ENCODE peak calls at places on chromosome 16, in nine cellular contexts. N, V, G, X, Y, T, P, L and Q are unnamed samples.

GRCh38 chr16:14399397-14400284 is 230.4 kb downstream of the PARN start:
- DNase-seq in X (peak; percentile 68), N (peak; percentile 92), Y (peak; percentile 84), V (peak; percentile 33), P (peak; percentile 33), T (no peak), G (peak; percentile 67), L (no peak), Q (peak; percentile 29)

GRCh38 chr16:9042943-9043680 is 48.3 kb upstream of the HAPSTR1 start:
- DNase-seq in N (no peak), L (peak; percentile 75), P (no peak), X (no peak), Y (no peak), G (no peak), V (no peak), T (no peak), Q (no peak)

GRCh38 chr16:71895679-71896385 is 501 bp downstream of the IST1 start:
- DNase-seq in L (peak; percentile 41), N (peak; percentile 63), V (peak; percentile 56), X (peak; percentile 50), T (peak; percentile 37), P (peak; percentile 29), Y (no peak), G (peak; percentile 9), Q (peak; percentile 29)

GRCh38 chr16:80932725-80933124 is 74.0 kb downstream of the CMC2 start:
- DNase-seq in V (peak; percentile 44), N (peak; percentile 37), T (peak; percentile 28), P (peak; percentile 48), Y (peak; percentile 75), X (peak; percentile 50), L (peak; percentile 61), G (peak; percentile 82), Q (peak; percentile 46)

GRCh38 chr16:73268311-73268997 is 220.5 kb upstream of the ZFHX3 start:
- DNase-seq in T (no peak), V (no peak), L (peak; percentile 24), P (no peak), G (no peak), Y (no peak), X (no peak), N (peak; percentile 11), Q (no peak)

GRCh38 chr16:75340715-75341500 is 89.5 kb upstream of the BCAR1 start:
- DNase-seq in N (no peak), P (no peak), T (no peak), V (no peak), L (no peak), X (no peak), Y (no peak), G (peak; percentile 21), Q (no peak)

GRCh38 chr16:78045865-78046581 is 23.7 kb downstream of the CLEC3A start:
- DNase-seq in L (peak; percentile 62), X (peak; percentile 57), T (peak; percentile 70), P (peak; percentile 60), V (peak; percentile 65), N (peak; percentile 36), G (peak; percentile 31), Y (peak; percentile 74), Q (peak; percentile 71)

GRCh38 chr16:13350000-13350399 is 448.6 kb downstream of the SHISA9 start:
- DNase-seq in T (no peak), G (no peak), V (no peak), P (no peak), L (no peak), N (no peak), X (no peak), Y (no peak), Q (no peak)

GRCh38 chr16:78483124-78483992 is 383.9 kb downstream of the WWOX start:
- DNase-seq in V (no peak), P (no peak), L (no peak), G (no peak), Y (no peak), X (no peak), T (no peak), N (no peak), Q (no peak)

GRCh38 chr16:12081048-12081404 is 104.5 kb downstream of the SNX29 start:
- DNase-seq in G (no peak), L (no peak), X (no peak), Y (no peak), V (no peak), P (no peak), N (no peak), T (no peak), Q (no peak)

GRCh38 chr16:84996365-84996764 is 15.0 kb downstream of the ZDHHC7 start:
- DNase-seq in Y (no peak), G (no peak), P (no peak), L (no peak), X (no peak), N (no peak), T (no peak), V (no peak), Q (no peak)
- H3K27ac ChIP-seq in Y (no peak overlapping the region), G (peak overlapping the region; percentile 97), P (no peak overlapping the region), L (no peak overlapping the region), X (peak overlapping the region; percentile 89), N (peak overlapping the region; percentile 94), T (peak overlapping the region; percentile 92), V (no peak overlapping the region), Q (peak overlapping the region; percentile 92)

DNA sequence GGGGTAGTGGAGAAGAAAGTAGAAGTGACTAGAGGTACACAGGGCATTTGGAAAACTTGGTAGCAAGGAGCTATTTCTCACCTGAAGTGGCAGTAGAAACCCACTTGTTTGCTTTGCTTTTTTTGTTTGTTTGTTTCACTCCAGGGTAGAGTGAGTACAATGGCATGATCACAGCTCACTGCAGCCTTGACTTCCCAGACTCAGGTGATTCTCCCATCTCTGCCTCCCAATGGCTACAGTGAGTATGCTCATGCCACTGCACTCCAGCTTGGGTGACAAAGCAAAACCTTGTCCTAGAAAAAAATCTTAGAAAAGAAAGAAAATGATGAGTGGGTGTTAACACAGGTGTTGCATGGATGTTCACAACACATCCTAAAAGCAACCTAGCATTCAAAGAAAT is 40.4 kb downstream of the SCNN1G start:
- DNase-seq in V (no peak), X (no peak), L (no peak), G (no peak), P (no peak), T (no peak), Y (no peak), N (no peak), Q (no peak)
- TF ChIP-seq CTCF in V (no peak), X (no peak), L (no peak), G (no peak), P (no peak), T (no peak), Y (no peak), N (no peak), Q (no peak)

DNA sequence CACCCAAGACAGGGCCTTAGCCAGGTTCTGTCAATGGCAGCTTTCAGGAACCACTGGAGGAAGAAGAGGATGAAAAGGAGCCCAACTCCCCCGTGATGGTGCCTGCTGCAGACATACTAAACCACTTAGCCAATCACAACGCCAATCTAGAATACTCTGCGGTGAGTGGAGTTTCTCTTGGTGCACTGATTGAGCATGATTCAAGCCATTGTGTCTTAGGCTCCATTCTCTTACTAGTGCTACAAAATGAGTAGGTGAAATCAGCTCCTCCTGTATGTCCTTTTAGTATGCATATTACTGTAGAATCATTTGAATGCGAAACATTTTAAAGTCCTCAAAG is 1.4 kb downstream of the SETD6 start:
- DNase-seq in P (no peak), T (no peak), Y (no peak), G (no peak), X (no peak), V (no peak), L (no peak), N (no peak), Q (no peak)
- H3K27ac ChIP-seq in P (peak overlapping the region; percentile 92), T (peak overlapping the region; percentile 89), Y (no peak overlapping the region), G (no peak overlapping the region), X (no peak overlapping the region), V (no peak overlapping the region), L (no peak overlapping the region), N (no peak overlapping the region), Q (no peak overlapping the region)

DNA sequence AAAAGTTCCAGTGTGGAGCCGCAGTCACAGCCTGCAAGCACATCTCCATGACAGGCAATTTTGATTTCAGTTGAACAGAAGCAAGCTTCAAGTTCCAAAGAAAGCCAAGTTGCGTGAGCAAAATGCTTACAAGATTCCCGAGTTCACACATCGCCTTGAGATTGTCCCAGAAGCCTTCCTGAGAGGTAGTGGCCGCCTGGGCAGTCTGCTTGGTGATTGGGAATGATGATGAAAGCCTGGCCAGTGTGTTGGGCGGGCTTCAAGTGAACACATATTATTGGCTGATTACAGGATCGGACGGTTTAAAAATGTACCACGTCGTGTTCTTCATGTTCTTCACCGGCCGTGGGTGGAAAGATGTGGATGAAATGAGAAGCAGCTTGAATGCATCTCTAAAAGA is 185.5 kb downstream of the FOXL1 start:
- DNase-seq in T (no peak), L (no peak), G (no peak), V (no peak), Y (no peak), N (no peak), P (no peak), X (no peak), Q (no peak)
- TF ChIP-seq CTCF in T (no peak), L (no peak), G (no peak), V (no peak), Y (no peak), N (no peak), P (no peak), X (no peak), Q (no peak)

GRCh38 chr16:68800257-68800875 is 43.0 kb upstream of the TANGO6 start:
- DNase-seq in P (no peak), T (peak; percentile 66), G (peak; percentile 85), Y (peak; percentile 62), X (peak; percentile 80), N (peak; percentile 77), L (peak; percentile 80), V (no peak), Q (peak; percentile 45)
- H3K27ac ChIP-seq in P (no peak overlapping the region), T (no peak overlapping the region), G (no peak overlapping the region), Y (no peak overlapping the region), X (peak overlapping the region; percentile 47), N (peak overlapping the region; percentile 57), L (no peak overlapping the region), V (no peak overlapping the region), Q (no peak overlapping the region)

GRCh38 chr16:19717781-19718623 is at the start of the genes IQCK and KNOP1:
- DNase-seq in V (peak; percentile 92), N (peak; percentile 90), Y (peak; percentile 88), X (peak; percentile 86), T (peak; percentile 92), P (peak; percentile 90), G (peak; percentile 77), L (peak; percentile 94), Q (peak; percentile 90)
- TF ChIP-seq CTCF in V (no peak), N (no peak), Y (peak; percentile 6), X (no peak), T (no peak), P (peak; percentile 34), G (no peak), L (no peak), Q (no peak)